ENCODE peak calls at places on chromosomes 2 and 18, in six cellular contexts. Q, I, R, G, K and S are unnamed samples.

GRCh38 chr18:63444567-63444966 is 22.3 kb upstream of the VPS4B start:
- DNase-seq in Q (no peak), I (peak; percentile 66), R (no peak), G (no peak), K (no peak), S (no peak)

GRCh38 chr2:132733119-132733518 is 63.1 kb upstream of the LYPD1 start:
- DNase-seq in Q (no peak), I (no peak), R (no peak), G (no peak), K (no peak), S (no peak)

GRCh38 chr18:43780782-43781340 is 503.6 kb upstream of the SYT4 start:
- DNase-seq in Q (no peak), I (peak; percentile 24), R (no peak), G (no peak), K (no peak), S (no peak)

GRCh38 chr2:231672617-231673347 is 35.5 kb upstream of the PTMA start:
- DNase-seq in Q (no peak), I (no peak), R (peak; percentile 92), G (peak; percentile 92), K (no peak), S (no peak)

GRCh38 chr2:31762085-31762484 is 181.3 kb upstream of the SRD5A2 start:
- DNase-seq in Q (no peak), I (no peak), R (no peak), G (no peak), K (no peak), S (no peak)

GRCh38 chr2:219045937-219046550 is 4.7 kb upstream of the CFAP65 start:
- DNase-seq in Q (no peak), I (no peak), R (peak; percentile 49), G (peak; percentile 13), K (no peak), S (no peak)

GRCh38 chr2:75608684-75609333 is 37.8 kb upstream of the MRPL19 start:
- DNase-seq in Q (no peak), I (no peak), R (peak; percentile 80), G (peak; percentile 67), K (peak; percentile 53), S (no peak)

GRCh38 chr2:172968061-172968469 is 107.6 kb upstream of the MAP3K20 start:
- DNase-seq in Q (no peak), I (no peak), R (no peak), G (no peak), K (no peak), S (no peak)

GRCh38 chr2:160492401-160493226 is 993 bp downstream of the RBMS1 start:
- DNase-seq in Q (no peak), I (no peak), R (peak; percentile 70), G (no peak), K (peak; percentile 65), S (no peak)

GRCh38 chr2:237702439-237703397 is 75.3 kb downstream of the LRRFIP1 start:
- DNase-seq in Q (no peak), I (no peak), R (peak; percentile 77), G (no peak), K (peak; percentile 57), S (no peak)

GRCh38 chr2:39375917-39376316 is 61.2 kb downstream of the MAP4K3 start:
- DNase-seq in Q (no peak), I (no peak), R (no peak), G (no peak), K (no peak), S (no peak)

GRCh38 chr2:197799072-197799471 is 5.3 kb upstream of the PLCL1 start:
- DNase-seq in Q (no peak), I (no peak), R (no peak), G (no peak), K (no peak), S (no peak)

DNA sequence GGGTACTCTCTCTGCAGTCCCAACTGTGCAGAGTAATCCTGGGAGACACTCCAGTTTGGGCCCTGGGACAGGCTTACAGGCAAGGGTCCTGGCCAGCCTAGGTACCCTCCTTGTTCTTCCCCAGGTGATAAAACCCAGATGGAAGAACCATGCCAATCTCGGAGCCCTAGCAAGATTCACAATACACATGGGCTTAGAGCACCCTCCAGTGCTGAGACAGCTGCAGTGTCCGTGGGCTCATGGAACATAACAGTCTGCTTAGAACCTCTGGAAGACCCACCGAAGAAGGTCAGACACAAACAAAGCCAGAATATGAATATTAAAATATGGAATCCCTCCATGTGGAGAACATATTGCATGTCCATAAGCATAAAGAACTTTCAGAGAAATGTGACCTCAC is 568.1 kb downstream of the KCNJ3 start:
- DNase-seq in Q (no peak), I (no peak), R (no peak), G (peak; percentile 37), K (no peak), S (no peak)
- TF ChIP-seq CTCF in Q (no peak), I (no peak), R (no peak), G (peak; percentile 37), K (no peak), S (no peak)

DNA sequence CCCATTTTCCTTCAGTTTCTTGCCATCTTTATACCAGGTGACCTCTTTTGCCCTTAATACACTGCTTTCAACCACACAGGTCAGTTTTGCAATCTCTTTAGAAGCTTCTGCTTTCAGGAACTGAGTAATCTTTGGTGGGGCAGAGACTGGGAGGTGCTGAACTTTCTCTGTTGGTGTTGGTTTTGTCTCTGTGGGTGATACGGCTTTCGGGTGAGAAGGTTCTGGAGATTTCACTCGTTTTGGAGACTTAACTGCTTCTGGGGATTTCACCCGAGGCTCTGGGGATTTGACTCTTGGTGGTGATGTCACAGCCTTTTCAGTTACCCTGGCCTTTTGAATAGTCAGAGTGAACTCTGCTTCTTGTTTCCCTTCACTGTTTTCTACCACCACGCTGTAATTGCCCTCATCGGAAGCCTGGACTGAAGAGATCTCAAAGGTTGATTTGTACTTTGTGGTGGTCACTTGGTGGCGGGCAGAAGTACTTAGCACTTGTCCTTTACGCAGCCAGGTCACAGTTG is 50.4 kb downstream of the PLEKHA3 start:
- DNase-seq in Q (no peak), I (no peak), R (no peak), G (peak; percentile 95), K (no peak), S (no peak)
- TF ChIP-seq CTCF in Q (no peak), I (no peak), R (no peak), G (no peak), K (no peak), S (no peak)

GRCh38 chr2:110876167-110876999 is 144.0 kb downstream of the ACOXL start:
- DNase-seq in Q (no peak), I (no peak), R (peak; percentile 34), G (no peak), K (no peak), S (no peak)
- TF ChIP-seq CTCF in Q (no peak), I (no peak), R (no peak), G (peak; percentile 20), K (no peak), S (no peak)

GRCh38 chr2:29811378-29811777 is 110.0 kb downstream of the ALK start:
- DNase-seq in Q (peak; percentile 77), I (no peak), R (no peak), G (no peak), K (no peak), S (no peak)
- TF ChIP-seq CTCF in Q (no peak), I (no peak), R (no peak), G (no peak), K (no peak), S (no peak)

DNA sequence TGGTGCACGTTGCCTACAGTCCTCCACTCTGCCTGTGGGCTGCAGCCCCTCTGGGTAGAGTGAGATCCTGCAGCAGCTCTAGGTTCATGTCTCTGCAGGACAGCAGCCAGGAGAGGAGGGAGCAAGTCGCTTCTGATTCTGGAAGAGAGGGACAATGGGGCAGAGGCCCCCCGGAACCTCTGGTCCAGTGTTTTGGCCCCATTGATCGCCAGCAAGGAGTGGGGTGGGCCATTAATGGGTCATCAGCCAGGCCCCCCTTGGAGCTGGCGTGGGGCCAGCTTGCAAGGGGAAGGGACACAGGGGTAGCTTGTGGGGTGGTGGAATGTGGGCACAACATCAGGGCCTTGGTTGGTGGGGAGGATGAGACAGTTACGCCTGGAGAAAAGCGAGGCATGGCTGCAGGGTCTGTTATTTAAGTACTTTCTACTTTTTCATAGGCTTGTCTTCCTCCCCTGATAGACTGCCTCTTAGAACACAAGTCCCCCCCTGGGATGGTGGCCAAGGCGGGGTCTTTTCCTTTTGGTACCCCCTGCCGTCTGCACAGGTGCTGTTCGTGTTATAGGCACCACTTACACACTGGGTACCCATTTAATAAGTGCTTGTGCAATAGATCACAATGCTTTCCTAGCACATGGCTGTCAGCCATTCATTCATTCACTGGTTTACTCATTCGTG is 44.6 kb downstream of the INHBB start:
- DNase-seq in Q (no peak), I (no peak), R (peak; percentile 21), G (no peak), K (no peak), S (no peak)
- TF ChIP-seq CTCF in Q (no peak), I (no peak), R (no peak), G (no peak), K (no peak), S (no peak)

GRCh38 chr2:74414913-74415761 is 6.3 kb downstream of the C2orf81 start:
- DNase-seq in Q (no peak), I (no peak), R (peak; percentile 81), G (no peak), K (no peak), S (no peak)
- TF ChIP-seq CTCF in Q (peak; percentile 44), I (peak; percentile 31), R (no peak), G (no peak), K (no peak), S (no peak)

GRCh38 chr18:6729247-6730091 is at the start of gene ARHGAP28:
- DNase-seq in Q (no peak), I (no peak), R (peak; percentile 66), G (peak; percentile 58), K (no peak), S (peak; percentile 41)
- TF ChIP-seq CTCF in Q (peak; percentile 28), I (peak; percentile 43), R (no peak), G (no peak), K (no peak), S (no peak)

DNA sequence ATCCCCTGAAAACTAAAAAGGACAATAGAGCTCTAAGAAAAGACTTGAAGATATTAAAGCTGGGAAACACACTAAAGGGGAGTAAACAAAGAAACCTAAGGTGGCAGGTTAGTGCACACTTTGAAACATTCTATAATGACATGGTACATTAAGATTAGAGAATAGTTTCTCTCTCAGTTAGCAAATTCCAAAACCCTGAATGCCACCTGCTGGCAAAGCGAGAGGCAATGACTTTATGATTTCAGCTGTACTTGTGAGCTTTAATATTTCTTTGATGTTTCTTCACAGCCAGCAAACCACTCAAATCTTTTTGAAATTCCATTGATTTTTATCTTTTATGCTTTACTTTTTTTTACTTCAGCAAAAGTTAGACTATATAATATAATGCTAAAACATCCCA is 86.3 kb downstream of the LRP2 start:
- DNase-seq in Q (no peak), I (no peak), R (no peak), G (no peak), K (no peak), S (no peak)
- TF ChIP-seq CTCF in Q (peak; percentile 43), I (no peak), R (no peak), G (peak; percentile 4), K (no peak), S (no peak)

DNA sequence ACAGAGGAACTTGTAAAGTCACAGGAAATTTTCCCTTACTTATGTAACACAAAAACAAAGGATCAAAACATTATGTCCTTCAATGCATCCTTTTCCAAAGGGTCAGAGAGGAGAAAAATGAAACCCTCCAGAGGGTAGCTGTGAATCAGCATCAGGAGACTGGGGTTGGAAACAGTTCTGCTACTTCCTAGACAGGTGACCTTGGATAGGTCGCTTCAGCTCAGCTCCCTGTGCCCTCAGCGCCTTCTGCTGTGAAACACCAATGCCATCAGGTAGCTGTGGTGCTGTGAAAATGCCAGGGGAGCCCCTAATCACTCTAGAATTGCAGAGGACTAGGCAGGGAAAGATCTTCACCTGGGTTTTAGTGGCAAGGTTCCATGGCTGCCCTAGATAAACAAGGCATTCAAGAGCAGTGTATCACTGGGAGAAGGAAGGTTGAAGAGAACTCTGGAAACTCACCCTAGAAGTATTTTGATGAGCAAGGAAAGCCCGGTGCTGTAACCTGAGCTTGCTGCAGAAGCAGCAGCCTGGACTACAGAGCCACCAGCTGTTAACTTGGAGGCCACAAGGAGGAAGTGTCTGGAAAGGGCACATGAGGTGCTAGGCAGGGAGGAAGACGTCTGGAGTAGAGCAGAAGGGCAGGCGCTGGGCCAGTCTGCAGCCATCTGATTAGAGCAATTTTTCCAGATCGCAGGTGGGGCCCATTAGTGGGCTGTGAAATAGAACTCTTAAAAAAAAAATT is 100.7 kb upstream of the MCFD2 start:
- DNase-seq in Q (peak; percentile 93), I (peak; percentile 91), R (no peak), G (no peak), K (no peak), S (no peak)
- TF ChIP-seq CTCF in Q (peak; percentile 32), I (peak; percentile 54), R (no peak), G (no peak), K (no peak), S (no peak)